ENCODE peak calls at places on chromosomes 11 and 22, in nine cellular contexts. H, F, K, N, X, M, Y, W and E are unnamed samples.

GRCh38 chr22:37418627-37419369 is 8.5 kb downstream of the ELFN2 start:
- DNase-seq in M (no peak), K (no peak), X (no peak), F (peak; percentile 46), Y (no peak), W (no peak), H (no peak), N (no peak), E (no peak)

GRCh38 chr11:86148339-86148738 is 79.5 kb upstream of the PICALM start:
- DNase-seq in K (no peak), M (no peak), N (no peak), W (no peak), X (no peak), H (no peak), F (no peak), Y (no peak), E (no peak)

GRCh38 chr22:49829044-49829719 is 1.5 kb upstream of the BRD1 start:
- DNase-seq in X (no peak), Y (peak; percentile 49), N (no peak), F (no peak), K (no peak), W (no peak), H (peak; percentile 22), M (no peak), E (no peak)

GRCh38 chr11:76400967-76401366 is 19.8 kb downstream of the GVQW3 start:
- DNase-seq in F (no peak), M (no peak), N (no peak), Y (no peak), H (no peak), X (no peak), W (no peak), K (no peak), E (no peak)

GRCh38 chr11:71477637-71478011 is 24.6 kb downstream of the NADSYN1 start:
- DNase-seq in K (no peak), H (no peak), F (peak; percentile 60), X (no peak), W (no peak), N (no peak), Y (no peak), M (no peak), E (no peak)

GRCh38 chr22:35739642-35740041 is 22.0 kb downstream of the APOL5 start:
- DNase-seq in Y (no peak), X (peak; percentile 23), F (peak; percentile 50), M (peak; percentile 51), H (no peak), N (no peak), K (no peak), W (no peak), E (no peak)

GRCh38 chr11:111373590-111373989 is 5.5 kb downstream of the POU2AF1 start:
- DNase-seq in M (no peak), X (no peak), Y (no peak), W (no peak), F (no peak), N (no peak), H (no peak), K (no peak), E (no peak)

GRCh38 chr22:17176715-17177114 is 17.6 kb upstream of the HDHD5 start:
- DNase-seq in X (no peak), W (no peak), H (no peak), Y (peak; percentile 28), F (no peak), K (no peak), M (no peak), N (no peak), E (no peak)

GRCh38 chr11:65204646-65205601 is 23.2 kb downstream of the CAPN1 start:
- DNase-seq in K (peak; percentile 15), H (no peak), F (peak; percentile 88), Y (peak; percentile 57), N (peak; percentile 40), X (peak; percentile 82), W (no peak), M (peak; percentile 15), E (no peak)

GRCh38 chr22:45511847-45512261 is 9.2 kb downstream of the FBLN1 start:
- DNase-seq in N (no peak), W (peak; percentile 80), F (no peak), X (no peak), Y (peak; percentile 90), K (peak; percentile 91), H (peak; percentile 62), M (peak; percentile 96), E (no peak)

GRCh38 chr22:26986051-26986881 is 328.9 kb downstream of the MIAT start:
- DNase-seq in Y (no peak), X (peak; percentile 73), W (no peak), K (peak; percentile 74), N (no peak), F (no peak), M (no peak), H (no peak), E (no peak)

GRCh38 chr22:30523646-30524489 is 18.4 kb upstream of the SEC14L4 start:
- DNase-seq in Y (no peak), X (no peak), H (no peak), M (no peak), N (no peak), W (no peak), F (no peak), K (no peak), E (no peak)

GRCh38 chr11:65646921-65647701 is 9.2 kb downstream of the SIPA1 start:
- DNase-seq in K (peak; percentile 39), X (no peak), Y (peak; percentile 59), M (no peak), W (no peak), N (peak; percentile 66), F (peak; percentile 86), H (peak; percentile 71), E (no peak)

GRCh38 chr22:49006207-49007012 is 821.3 kb downstream of the BRD1 start:
- DNase-seq in X (peak; percentile 1), H (no peak), M (no peak), W (no peak), N (no peak), F (no peak), K (no peak), Y (no peak), E (no peak)

GRCh38 chr11:2737876-2738275 is 38.1 kb upstream of the KCNQ1OT1 start:
- DNase-seq in H (peak; percentile 81), F (no peak), M (peak; percentile 47), X (no peak), N (no peak), W (peak; percentile 46), Y (no peak), K (peak; percentile 23), E (no peak)

GRCh38 chr11:2655834-2656622 is 43.8 kb downstream of the KCNQ1OT1 start:
- DNase-seq in W (no peak), N (no peak), M (peak; percentile 13), X (no peak), K (peak; percentile 89), F (no peak), Y (no peak), H (no peak), E (no peak)

GRCh38 chr11:73530109-73530508 is 67.8 kb downstream of the FAM168A start:
- DNase-seq in H (no peak), N (no peak), Y (no peak), M (no peak), W (no peak), X (no peak), F (peak; percentile 82), K (no peak), E (no peak)
- TF ChIP-seq CTCF in H (peak; percentile 12), N (no peak), Y (no peak), M (peak; percentile 20), W (peak; percentile 33), X (no peak), F (peak; percentile 75), K (peak; percentile 33), E (no peak)

DNA sequence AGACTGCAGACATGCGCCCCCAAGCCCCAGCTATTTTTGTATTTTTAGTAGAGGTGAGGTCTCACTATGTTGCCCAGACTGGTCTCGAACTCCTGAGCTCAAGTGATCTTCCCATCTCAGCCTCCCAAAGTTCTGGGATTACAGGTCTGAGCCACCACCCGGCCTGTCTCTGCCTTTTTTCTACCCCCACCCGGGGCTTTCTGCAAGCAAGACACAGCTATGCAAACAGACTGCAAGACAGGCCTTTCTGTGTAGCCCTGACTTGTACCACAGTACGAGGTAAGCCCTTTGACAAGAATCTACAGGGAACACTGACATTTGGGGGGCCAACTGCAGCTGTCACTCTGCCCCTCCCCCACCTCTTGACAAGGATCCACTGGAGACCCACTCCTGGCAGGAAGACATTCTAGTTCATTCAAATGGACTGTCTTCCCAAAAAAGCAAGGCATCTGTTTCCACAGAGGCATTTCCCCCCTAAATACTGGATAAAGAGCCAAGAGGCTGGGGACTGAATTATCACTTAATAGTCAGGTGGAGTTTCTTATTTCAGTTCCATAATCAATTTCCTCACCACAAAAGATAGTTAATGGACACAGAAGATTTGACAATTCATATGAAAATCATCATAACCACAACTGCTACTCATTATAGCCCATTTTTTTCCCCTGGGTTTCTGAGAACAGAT is 118.2 kb downstream of the ABTB2 start:
- DNase-seq in M (no peak), X (no peak), F (no peak), Y (no peak), N (no peak), H (no peak), K (no peak), W (no peak), E (no peak)
- H3K4me3 ChIP-seq in M (no peak overlapping the region), X (no peak overlapping the region), F (no peak overlapping the region), Y (no peak overlapping the region), N (no peak overlapping the region), H (no peak overlapping the region), K (no peak overlapping the region), W (no peak overlapping the region), E (no peak overlapping the region)

DNA sequence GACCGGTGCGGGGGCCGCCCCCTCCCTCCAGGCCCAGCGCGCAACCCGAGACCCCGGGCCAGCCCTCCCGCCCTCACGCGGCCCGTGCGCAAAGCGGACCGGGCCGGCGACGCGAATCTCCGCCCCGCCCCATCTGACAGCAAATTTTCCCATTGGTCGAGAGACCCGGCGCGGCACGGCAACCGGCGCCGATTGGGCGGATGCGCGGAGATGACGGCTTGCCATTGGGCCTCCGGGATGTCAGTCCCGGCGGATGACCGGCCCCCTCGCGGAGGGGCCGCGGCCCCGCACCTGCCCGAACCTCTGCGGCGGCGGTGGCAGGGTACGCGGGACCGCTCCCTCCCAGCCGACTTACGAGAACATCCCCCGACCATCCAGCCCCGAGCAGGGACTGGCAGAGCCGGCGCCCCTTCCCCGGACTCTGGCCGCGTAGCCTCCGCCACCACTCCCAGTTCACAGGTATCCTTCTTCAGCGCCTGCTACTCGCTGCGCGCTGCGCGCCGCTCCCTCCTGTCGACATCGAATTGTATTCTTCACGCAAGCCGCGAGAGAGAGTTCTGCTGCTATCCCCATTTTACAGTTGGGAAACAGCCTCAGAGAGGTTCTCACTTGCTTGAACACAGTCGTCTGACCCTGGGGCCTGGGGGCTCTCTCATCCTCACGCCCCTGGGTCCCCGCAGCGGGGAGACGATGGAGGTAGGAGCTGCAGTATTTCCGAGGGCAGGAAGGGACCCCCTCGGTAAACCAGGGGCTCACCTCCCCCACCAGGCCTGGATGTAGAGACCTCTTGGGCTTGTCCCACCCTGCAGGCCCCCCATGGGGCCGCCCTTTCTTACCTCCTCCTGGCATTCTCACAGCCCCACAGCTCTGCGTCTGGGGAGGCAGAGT is at the start of gene ARVCF:
- DNase-seq in X (peak; percentile 91), N (peak; percentile 87), M (peak; percentile 86), W (peak; percentile 95), F (peak; percentile 97), K (peak; percentile 88), Y (peak; percentile 96), H (peak; percentile 92), E (peak; percentile 60)
- TF ChIP-seq CTCF in X (no peak), N (no peak), M (peak; percentile 16), W (peak; percentile 53), F (no peak), K (no peak), Y (peak; percentile 23), H (no peak), E (peak; percentile 5)

DNA sequence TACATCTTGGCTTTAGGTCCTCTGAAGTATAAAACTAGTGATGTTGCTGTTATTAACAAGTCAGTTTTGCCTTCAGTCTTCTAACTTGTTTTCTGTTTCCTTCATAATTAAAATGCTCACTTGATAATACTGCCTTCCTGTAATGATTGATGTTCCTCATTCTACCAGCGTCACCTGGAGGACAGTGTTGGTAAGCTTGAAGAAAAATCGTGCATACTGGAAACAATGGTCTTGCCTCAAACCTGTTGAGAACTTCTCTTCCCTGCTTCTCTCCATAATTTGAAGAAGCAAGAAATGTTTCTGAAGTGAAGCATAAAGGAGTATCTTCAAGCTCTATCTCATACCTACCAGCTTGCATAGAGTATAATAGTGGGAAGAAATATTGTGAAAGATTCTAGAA is 3.0 kb downstream of the YWHAH start:
- DNase-seq in X (no peak), N (peak; percentile 66), M (no peak), F (no peak), H (no peak), K (no peak), Y (no peak), W (no peak), E (no peak)
- H3K4me3 ChIP-seq in X (no peak overlapping the region), N (no peak overlapping the region), M (peak overlapping the region; percentile 89), F (no peak overlapping the region), H (no peak overlapping the region), K (peak overlapping the region; percentile 96), Y (peak overlapping the region; percentile 98), W (peak overlapping the region; percentile 94), E (no peak overlapping the region)